ENCODE peak calls at places on chromosomes 12 and 14, in nine cellular contexts. One of them, this sample, is unnamed.

GRCh38 chr12:52847335-52848102 is 1.3 kb downstream of the KRT78 start:
- DNase-seq in spleen: peak
- DNase-seq in Panc1: no peak
- DNase-seq in GM23338: no peak
- DNase-seq in upper lobe of left lung: no peak
- DNase-seq in GM12878: no peak
- DNase-seq in prostate gland: no peak
- DNase-seq in SK-N-MC: no peak
- DNase-seq in transverse colon: no peak
- DNase-seq in this sample: no peak

GRCh38 chr12:123115409-123116111 is 35.3 kb downstream of the PITPNM2 start:
- DNase-seq in spleen: no peak
- DNase-seq in Panc1: no peak
- DNase-seq in GM23338: no peak
- DNase-seq in upper lobe of left lung: no peak
- DNase-seq in GM12878: peak
- DNase-seq in prostate gland: no peak
- DNase-seq in SK-N-MC: no peak
- DNase-seq in transverse colon: peak
- DNase-seq in this sample: no peak

GRCh38 chr14:96683575-96684289 is 113.5 kb upstream of the VRK1 start:
- DNase-seq in spleen: no peak
- DNase-seq in Panc1: no peak
- DNase-seq in GM23338: no peak
- DNase-seq in upper lobe of left lung: no peak
- DNase-seq in GM12878: no peak
- DNase-seq in prostate gland: no peak
- DNase-seq in SK-N-MC: no peak
- DNase-seq in transverse colon: no peak
- DNase-seq in this sample: no peak

GRCh38 chr14:74963705-74964271 is 8.4 kb upstream of the PGF start:
- DNase-seq in spleen: peak
- DNase-seq in Panc1: no peak
- DNase-seq in GM23338: no peak
- DNase-seq in upper lobe of left lung: no peak
- DNase-seq in GM12878: no peak
- DNase-seq in prostate gland: peak
- DNase-seq in SK-N-MC: no peak
- DNase-seq in transverse colon: no peak
- DNase-seq in this sample: no peak

GRCh38 chr14:71703477-71703876 is 228.8 kb upstream of the RGS6 start:
- DNase-seq in spleen: no peak
- DNase-seq in Panc1: no peak
- DNase-seq in GM23338: no peak
- DNase-seq in upper lobe of left lung: no peak
- DNase-seq in GM12878: no peak
- DNase-seq in prostate gland: no peak
- DNase-seq in SK-N-MC: no peak
- DNase-seq in transverse colon: no peak
- DNase-seq in this sample: peak

GRCh38 chr12:6828671-6829531 is 694 bp downstream of the P3H3 start:
- DNase-seq in spleen: peak
- DNase-seq in Panc1: no peak
- DNase-seq in GM23338: peak
- DNase-seq in upper lobe of left lung: peak
- DNase-seq in GM12878: no peak
- DNase-seq in prostate gland: peak
- DNase-seq in SK-N-MC: no peak
- DNase-seq in transverse colon: peak
- DNase-seq in this sample: no peak

GRCh38 chr12:43653917-43654316 is 101.9 kb upstream of the ADAMTS20 start:
- DNase-seq in spleen: no peak
- DNase-seq in Panc1: no peak
- DNase-seq in GM23338: no peak
- DNase-seq in upper lobe of left lung: no peak
- DNase-seq in GM12878: no peak
- DNase-seq in prostate gland: no peak
- DNase-seq in SK-N-MC: no peak
- DNase-seq in transverse colon: no peak
- DNase-seq in this sample: no peak

GRCh38 chr14:99475660-99476059 is 5.0 kb downstream of the SETD3 start:
- DNase-seq in spleen: no peak
- DNase-seq in Panc1: no peak
- DNase-seq in GM23338: no peak
- DNase-seq in upper lobe of left lung: no peak
- DNase-seq in GM12878: no peak
- DNase-seq in prostate gland: no peak
- DNase-seq in SK-N-MC: no peak
- DNase-seq in transverse colon: no peak
- DNase-seq in this sample: no peak

GRCh38 chr14:104227806-104228205 is 89.4 kb downstream of the KIF26A start:
- DNase-seq in spleen: peak
- DNase-seq in Panc1: no peak
- DNase-seq in GM23338: no peak
- DNase-seq in upper lobe of left lung: no peak
- DNase-seq in GM12878: no peak
- DNase-seq in prostate gland: no peak
- DNase-seq in SK-N-MC: no peak
- DNase-seq in transverse colon: no peak
- DNase-seq in this sample: no peak

DNA sequence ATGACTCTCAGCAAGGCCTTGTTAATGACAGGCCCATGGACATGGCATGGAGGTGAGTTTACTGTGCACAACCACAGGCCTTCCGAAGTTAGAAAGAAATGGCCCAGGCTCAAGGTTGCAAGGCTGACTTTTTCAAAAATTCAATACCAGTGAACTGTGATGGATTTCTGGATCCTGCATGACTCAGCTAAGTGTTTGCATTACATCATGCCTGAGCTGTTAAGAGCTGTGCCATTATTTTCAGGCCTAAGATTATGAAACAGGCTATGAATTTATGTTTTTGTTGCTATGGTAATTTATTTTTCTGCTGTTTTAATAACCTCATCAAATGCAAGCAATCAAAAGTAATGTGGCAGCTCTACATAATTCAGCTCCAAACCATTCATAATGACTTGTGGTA is 457.7 kb upstream of the TMEM132C start:
- DNase-seq in spleen: no peak
- DNase-seq in Panc1: no peak
- DNase-seq in GM23338: no peak
- DNase-seq in upper lobe of left lung: no peak
- DNase-seq in GM12878: no peak
- DNase-seq in prostate gland: no peak
- DNase-seq in SK-N-MC: peak
- DNase-seq in transverse colon: no peak
- DNase-seq in this sample: no peak
- TF ChIP-seq POLR2AphosphoS5 in spleen: no peak
- TF ChIP-seq POLR2AphosphoS5 in Panc1: no peak
- TF ChIP-seq POLR2AphosphoS5 in GM23338: no peak
- TF ChIP-seq POLR2AphosphoS5 in upper lobe of left lung: no peak
- TF ChIP-seq POLR2AphosphoS5 in GM12878: no peak
- TF ChIP-seq POLR2AphosphoS5 in prostate gland: no peak
- TF ChIP-seq POLR2AphosphoS5 in SK-N-MC: no peak
- TF ChIP-seq POLR2AphosphoS5 in transverse colon: peak
- TF ChIP-seq POLR2AphosphoS5 in this sample: no peak

GRCh38 chr14:67514650-67515385 is 18.3 kb upstream of the PLEKHH1 start:
- DNase-seq in spleen: peak
- DNase-seq in Panc1: no peak
- DNase-seq in GM23338: peak
- DNase-seq in upper lobe of left lung: peak
- DNase-seq in GM12878: no peak
- DNase-seq in prostate gland: no peak
- DNase-seq in SK-N-MC: no peak
- DNase-seq in transverse colon: peak
- DNase-seq in this sample: no peak
- TF ChIP-seq POLR2AphosphoS5 in spleen: peak
- TF ChIP-seq POLR2AphosphoS5 in Panc1: no peak
- TF ChIP-seq POLR2AphosphoS5 in GM23338: no peak
- TF ChIP-seq POLR2AphosphoS5 in upper lobe of left lung: no peak
- TF ChIP-seq POLR2AphosphoS5 in GM12878: no peak
- TF ChIP-seq POLR2AphosphoS5 in prostate gland: no peak
- TF ChIP-seq POLR2AphosphoS5 in SK-N-MC: no peak
- TF ChIP-seq POLR2AphosphoS5 in transverse colon: no peak
- TF ChIP-seq POLR2AphosphoS5 in this sample: no peak

GRCh38 chr12:10721654-10722501 is 1.2 kb downstream of the YBX3 start:
- DNase-seq in spleen: peak
- DNase-seq in Panc1: peak
- DNase-seq in GM23338: peak
- DNase-seq in upper lobe of left lung: no peak
- DNase-seq in GM12878: peak
- DNase-seq in prostate gland: peak
- DNase-seq in SK-N-MC: peak
- DNase-seq in transverse colon: peak
- DNase-seq in this sample: peak
- TF ChIP-seq POLR2AphosphoS5 in spleen: peak
- TF ChIP-seq POLR2AphosphoS5 in Panc1: no peak
- TF ChIP-seq POLR2AphosphoS5 in GM23338: peak
- TF ChIP-seq POLR2AphosphoS5 in upper lobe of left lung: peak
- TF ChIP-seq POLR2AphosphoS5 in GM12878: peak
- TF ChIP-seq POLR2AphosphoS5 in prostate gland: peak
- TF ChIP-seq POLR2AphosphoS5 in SK-N-MC: peak
- TF ChIP-seq POLR2AphosphoS5 in transverse colon: peak
- TF ChIP-seq POLR2AphosphoS5 in this sample: peak

DNA sequence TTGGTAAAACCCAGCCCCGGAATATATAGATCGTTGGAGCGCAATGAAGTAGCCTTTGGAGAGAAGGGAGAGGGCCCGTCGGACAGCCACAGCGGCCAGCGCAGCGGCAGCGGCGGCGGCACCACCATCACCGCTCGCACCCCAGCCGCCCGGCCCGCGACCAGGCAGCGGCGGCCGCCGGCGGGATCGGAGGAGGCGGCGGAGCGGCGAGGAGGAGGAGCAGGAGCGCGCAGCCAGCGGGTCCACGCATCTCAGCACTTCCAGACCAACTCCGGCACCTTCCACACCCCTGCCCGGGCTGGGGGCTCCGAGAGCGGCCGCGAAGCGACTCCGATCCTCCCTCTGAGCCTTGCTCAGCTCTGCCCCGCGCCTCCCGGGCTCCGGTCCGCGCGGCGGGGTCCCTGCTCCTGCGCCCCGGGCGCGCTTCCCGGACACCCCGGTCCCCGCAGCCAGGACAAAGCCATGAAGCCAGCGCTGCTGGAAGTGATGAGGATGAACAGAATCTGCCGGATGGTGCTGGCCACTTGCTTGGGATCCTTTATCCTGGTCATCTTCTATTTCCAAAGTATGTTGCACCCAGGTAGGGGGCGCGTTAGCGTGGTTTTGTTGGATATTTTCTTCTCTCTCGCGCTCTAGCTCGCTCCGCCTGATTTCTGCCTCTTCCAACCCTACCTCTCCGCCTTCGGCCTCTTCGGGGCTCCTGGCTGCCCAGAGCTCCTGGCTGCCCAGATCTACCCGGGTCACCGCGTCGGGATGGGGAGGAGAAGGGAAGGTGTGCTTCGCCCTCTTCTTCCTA is 400 bp downstream of the CHST11 start:
- DNase-seq in spleen: peak
- DNase-seq in Panc1: no peak
- DNase-seq in GM23338: peak
- DNase-seq in upper lobe of left lung: no peak
- DNase-seq in GM12878: no peak
- DNase-seq in prostate gland: peak
- DNase-seq in SK-N-MC: no peak
- DNase-seq in transverse colon: peak
- DNase-seq in this sample: no peak
- TF ChIP-seq POLR2AphosphoS5 in spleen: peak
- TF ChIP-seq POLR2AphosphoS5 in Panc1: no peak
- TF ChIP-seq POLR2AphosphoS5 in GM23338: no peak
- TF ChIP-seq POLR2AphosphoS5 in upper lobe of left lung: peak
- TF ChIP-seq POLR2AphosphoS5 in GM12878: peak
- TF ChIP-seq POLR2AphosphoS5 in prostate gland: peak
- TF ChIP-seq POLR2AphosphoS5 in SK-N-MC: no peak
- TF ChIP-seq POLR2AphosphoS5 in transverse colon: peak
- TF ChIP-seq POLR2AphosphoS5 in this sample: peak

DNA sequence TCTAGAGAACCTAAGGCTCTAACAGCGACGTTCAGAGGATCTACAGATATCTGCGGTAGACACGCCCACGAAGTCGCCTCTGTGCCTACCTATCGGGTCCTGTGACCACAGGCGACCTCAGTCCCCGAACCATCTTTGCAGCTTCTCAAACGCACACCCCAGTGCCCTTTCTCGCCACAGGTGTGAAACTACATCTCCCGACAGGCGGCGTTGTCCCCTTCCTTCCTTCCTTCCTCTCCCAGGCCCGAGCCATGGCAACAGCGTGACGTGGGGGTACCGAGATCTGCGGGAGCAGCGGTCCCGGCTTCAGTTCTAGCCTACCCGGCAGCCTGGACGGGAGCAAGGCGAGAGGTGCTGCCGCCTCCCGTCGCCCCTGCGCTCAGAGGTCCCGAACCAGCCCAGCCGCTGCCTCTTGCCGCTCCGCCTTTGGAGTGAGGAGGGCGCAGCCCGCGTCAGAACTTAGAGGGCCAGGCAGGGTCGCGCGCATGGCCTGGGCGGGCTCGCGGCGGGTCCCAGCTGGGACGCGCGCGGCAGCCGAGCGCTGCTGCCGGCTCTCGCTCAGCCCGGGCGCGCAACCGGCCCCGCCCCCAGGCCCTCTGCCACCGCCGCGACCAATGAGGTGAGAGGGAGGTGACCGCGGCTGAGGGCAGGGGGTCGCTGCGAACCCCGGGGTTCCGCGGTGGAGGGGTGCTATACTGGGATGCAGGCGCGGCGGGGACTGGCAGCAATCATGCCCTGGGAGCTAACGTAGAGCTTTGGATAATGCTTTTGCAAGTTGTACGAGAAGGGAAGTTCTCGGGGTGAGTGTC is at the start of gene COQ10A:
- DNase-seq in spleen: peak
- DNase-seq in Panc1: peak
- DNase-seq in GM23338: peak
- DNase-seq in upper lobe of left lung: peak
- DNase-seq in GM12878: peak
- DNase-seq in prostate gland: peak
- DNase-seq in SK-N-MC: no peak
- DNase-seq in transverse colon: peak
- DNase-seq in this sample: peak
- TF ChIP-seq POLR2AphosphoS5 in spleen: peak
- TF ChIP-seq POLR2AphosphoS5 in Panc1: peak
- TF ChIP-seq POLR2AphosphoS5 in GM23338: peak
- TF ChIP-seq POLR2AphosphoS5 in upper lobe of left lung: peak
- TF ChIP-seq POLR2AphosphoS5 in GM12878: peak
- TF ChIP-seq POLR2AphosphoS5 in prostate gland: peak
- TF ChIP-seq POLR2AphosphoS5 in SK-N-MC: peak
- TF ChIP-seq POLR2AphosphoS5 in transverse colon: peak
- TF ChIP-seq POLR2AphosphoS5 in this sample: peak